ENCODE peak calls at places on chromosomes 16 and 17, in five cellular contexts. L is Peyer's patch, B is tibial nerve, J is stomach, I is breast epithelium. P is an unnamed sample.
A peak's percentile ranks its signal among the peaks of the same experiment; 100 is the strongest.

GRCh38 chr17:7306911-7307685 is at the start of gene EIF5A:
- DNase-seq in J (peak; percentile 100), I (peak; percentile 99), B (peak; percentile 99), L (peak; percentile 99), P (peak; percentile 100)

GRCh38 chr17:50833396-50834125 is 1.8 kb upstream of the WFIKKN2 start:
- DNase-seq in L (no peak), B (no peak), J (no peak), I (no peak), P (no peak)

GRCh38 chr16:31351937-31352315 is 3.0 kb upstream of the ITGAX start:
- DNase-seq in B (no peak), L (no peak), I (no peak), J (no peak), P (no peak)

GRCh38 chr17:1649844-1650409 is at the start of gene RILP:
- DNase-seq in I (peak; percentile 88), J (peak; percentile 95), B (peak; percentile 53), L (peak; percentile 50), P (peak; percentile 95)

GRCh38 chr17:66542183-66542966 is 240.0 kb downstream of the PRKCA start:
- DNase-seq in L (no peak), B (no peak), I (no peak), J (no peak), P (no peak)

GRCh38 chr17:75818326-75818885 is 25.8 kb downstream of the UNC13D start:
- DNase-seq in J (no peak), L (no peak), I (no peak), B (no peak), P (no peak)

GRCh38 chr17:1752425-1752941 is 9.4 kb upstream of the SERPINF1 start:
- DNase-seq in J (no peak), B (no peak), I (peak; percentile 81), L (peak; percentile 62), P (no peak)

GRCh38 chr16:30953111-30953510 is 4.2 kb downstream of the ORAI3 start:
- DNase-seq in I (no peak), B (no peak), J (no peak), L (no peak), P (no peak)

GRCh38 chr17:7814969-7815368 is 19.0 kb upstream of the KDM6B start:
- DNase-seq in J (no peak), B (no peak), I (no peak), L (no peak), P (no peak)

GRCh38 chr16:12089492-12090161 is 113.1 kb downstream of the SNX29 start:
- DNase-seq in L (peak; percentile 39), J (peak; percentile 67), B (no peak), I (no peak), P (no peak)

GRCh38 chr17:30344283-30345088 is 10.6 kb upstream of the TMIGD1 start:
- DNase-seq in J (peak; percentile 71), I (peak; percentile 48), B (no peak), L (no peak), P (no peak)

GRCh38 chr16:70432304-70432799 is 6.5 kb downstream of the ST3GAL2 start:
- DNase-seq in B (no peak), I (no peak), L (no peak), J (no peak), P (peak; percentile 53)

GRCh38 chr17:13044713-13045112 is 26.9 kb upstream of the ELAC2 start:
- DNase-seq in I (no peak), B (no peak), J (no peak), L (no peak), P (no peak)

GRCh38 chr17:43367588-43368242 is 31.1 kb upstream of the ARL4D start:
- DNase-seq in I (no peak), J (no peak), B (no peak), L (no peak), P (peak; percentile 91)
- TF ChIP-seq POLR2A in I (no peak), J (no peak), B (peak; percentile 15), L (no peak), P (peak; percentile 100)

GRCh38 chr17:14332331-14332730 is 31.4 kb downstream of the HS3ST3B1 start:
- DNase-seq in J (no peak), B (no peak), I (no peak), L (no peak), P (no peak)
- TF ChIP-seq POLR2A in J (no peak), B (no peak), I (no peak), L (no peak), P (no peak)

DNA sequence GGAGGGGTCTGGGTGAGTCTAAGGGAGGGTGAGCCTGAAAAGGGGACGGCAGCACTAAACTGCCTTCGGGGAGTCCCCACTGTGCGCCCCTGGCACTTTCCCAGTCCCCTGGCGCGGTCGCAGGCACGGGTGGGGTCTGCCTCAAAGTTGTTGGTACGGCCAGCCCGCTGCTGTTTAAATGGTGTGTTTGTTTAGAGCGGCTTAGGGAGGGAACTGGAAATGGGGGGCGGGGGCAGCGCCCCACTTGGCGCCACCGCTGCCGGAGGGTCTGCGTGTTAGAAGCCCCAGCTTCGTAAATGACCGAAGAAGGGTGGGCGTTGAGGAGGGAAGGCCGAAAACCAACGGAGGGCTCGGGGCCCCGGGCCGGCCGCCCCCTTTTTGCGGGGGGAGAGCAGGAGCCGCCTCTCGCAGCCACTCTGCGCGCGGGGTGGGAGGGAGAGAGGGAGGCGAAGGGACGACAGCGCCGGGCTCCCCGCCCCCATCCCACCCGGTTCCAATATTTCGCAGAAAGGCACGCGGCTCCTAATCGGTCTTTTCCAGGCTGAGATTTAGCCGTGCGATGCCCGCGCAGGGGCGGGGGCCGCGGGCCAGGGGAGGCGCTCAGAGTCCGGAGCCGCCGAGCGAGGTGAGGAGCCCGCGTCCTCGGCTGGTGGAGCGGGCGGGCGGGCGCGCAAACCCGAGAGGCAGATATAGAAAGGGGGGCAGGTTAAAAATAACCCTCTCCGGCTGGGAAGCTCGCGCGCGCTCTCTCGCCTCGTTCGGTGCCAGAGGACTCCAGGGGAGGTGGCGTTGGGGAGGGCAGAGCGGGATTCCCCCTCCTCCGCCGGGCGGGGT is 55.0 kb downstream of the SREBF1 start:
- DNase-seq in J (peak; percentile 84), B (peak; percentile 42), L (no peak), I (peak; percentile 50), P (peak; percentile 56)
- TF ChIP-seq POLR2A in J (no peak), B (no peak), L (no peak), I (no peak), P (no peak)

DNA sequence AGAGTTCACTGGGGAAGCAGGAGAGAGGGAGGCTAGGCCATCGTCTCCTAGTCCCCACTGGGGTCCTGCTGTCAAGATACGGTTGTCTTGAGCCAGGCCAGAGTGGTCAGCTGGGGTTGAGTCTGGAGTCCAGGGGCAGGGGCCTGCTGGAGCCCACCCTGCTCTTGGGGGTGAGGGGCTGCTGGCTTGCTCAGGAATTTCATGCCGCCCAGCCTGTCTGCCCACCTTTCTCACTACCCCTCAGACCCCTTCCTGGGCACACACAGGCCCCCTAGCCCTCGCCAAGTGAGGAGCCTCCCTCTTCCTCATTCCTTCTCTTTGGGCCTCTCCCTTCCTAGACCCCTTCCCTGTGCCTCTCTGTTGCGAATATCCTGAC is 1.3 kb downstream of the TRAF7 start:
- DNase-seq in B (no peak), J (no peak), I (no peak), L (no peak), P (no peak)
- TF ChIP-seq POLR2A in B (no peak), J (no peak), I (no peak), L (no peak), P (no peak)

GRCh38 chr17:64500487-64500859 is 3.6 kb upstream of the POLG2 start:
- DNase-seq in J (no peak), B (no peak), I (no peak), L (no peak), P (no peak)

GRCh38 chr17:64500923-64501765 is 4.3 kb upstream of the POLG2 start:
- DNase-seq in I (no peak), B (no peak), L (no peak), J (no peak), P (no peak)

GRCh38 chr17:64502021-64502420 is 4.1 kb downstream of the DDX5 start:
- DNase-seq in L (no peak), I (no peak), J (no peak), B (no peak), P (no peak)

GRCh38 chr17:64498308-64499203 is 1.7 kb upstream of the POLG2 start:
- DNase-seq in J (no peak), L (no peak), I (no peak), B (no peak), P (no peak)

DNA sequence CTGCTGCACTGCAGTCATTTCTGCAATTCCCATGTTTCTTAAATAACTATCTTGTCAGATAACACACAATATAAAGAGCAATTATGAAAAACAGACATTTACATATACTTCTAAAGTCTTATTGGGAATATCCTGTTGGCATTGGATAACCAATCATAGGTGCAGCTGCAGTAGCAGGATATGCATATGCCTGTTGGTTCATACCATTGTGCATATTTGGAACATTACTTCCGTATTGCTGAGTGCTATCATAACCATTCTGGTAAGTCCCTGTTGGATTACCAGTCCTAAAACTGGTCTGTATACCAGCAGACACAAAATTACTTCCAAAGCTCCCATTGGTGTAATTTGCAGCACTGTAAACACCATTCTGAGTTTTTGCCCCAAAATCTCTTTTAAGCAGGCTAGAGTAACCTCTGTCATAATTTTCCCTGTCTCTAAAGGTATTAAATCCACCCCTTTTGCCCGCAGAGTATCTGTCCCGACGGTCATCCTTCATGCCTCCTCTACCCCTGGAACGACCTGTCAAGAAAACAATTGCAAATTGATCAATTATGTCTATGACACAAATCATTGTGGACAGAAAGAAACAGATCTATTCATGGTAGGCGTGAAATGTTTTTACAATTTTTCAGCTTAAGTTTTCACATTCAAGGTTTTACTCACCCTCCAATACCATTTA is 3.1 kb upstream of the POLG2 start:
- DNase-seq in B (no peak), J (no peak), L (no peak), I (no peak), P (no peak)
- TF ChIP-seq POLR2A in B (no peak), J (no peak), L (no peak), I (no peak), P (no peak)

P was measured in erythroblast.